ENCODE peak calls at places on chromosomes 6 and 20, in eight cellular contexts. Z is MV-4-11; E is NB4; O is stimulated activated CD4-positive, alpha-beta T cell treated with anti-CD3 and anti-CD28 coated beads, Interleukin-4, amount 100 ng/mL, for 48 hours; F is amniotic stem cell; W is hepatic stellate cell; L is T-helper 9 cell; T is activated CD8-positive, alpha-beta memory T cell treated with anti-CD3 and anti-CD28 coated beads for 1 hour. X is an unnamed sample.

GRCh38 chr20:44181611-44182010 is 5.4 kb downstream of the JPH2 start:
- DNase-seq in Z (no peak), E (no peak), O (no peak), F (no peak), W (no peak), L (no peak), T (no peak), X (no peak)

GRCh38 chr6:151014404-151015150 is 149.1 kb downstream of the MTHFD1L start:
- DNase-seq in Z (peak), E (peak), O (peak), F (no peak), W (peak), L (peak), T (peak), X (no peak)

GRCh38 chr20:60249436-60249835 is 291.2 kb downstream of the CDH26 start:
- DNase-seq in Z (no peak), E (no peak), O (no peak), F (peak), W (peak), L (no peak), T (no peak), X (peak)

GRCh38 chr6:158008894-158009891 is 27.5 kb downstream of the SYNJ2 start:
- DNase-seq in Z (peak), E (peak), O (no peak), F (peak), W (peak), L (peak), T (no peak), X (no peak)

GRCh38 chr6:146169872-146170271 is 141.0 kb downstream of the GRM1 start:
- DNase-seq in Z (no peak), E (no peak), O (no peak), F (no peak), W (no peak), L (no peak), T (no peak), X (no peak)

GRCh38 chr6:53543341-53544010 is 1.4 kb downstream of the GCLC start:
- DNase-seq in Z (no peak), E (no peak), O (no peak), F (no peak), W (no peak), L (no peak), T (no peak), X (no peak)

GRCh38 chr20:3515379-3516175 is 44.8 kb downstream of the ATRN start:
- DNase-seq in Z (no peak), E (no peak), O (no peak), F (no peak), W (peak), L (no peak), T (no peak), X (no peak)

GRCh38 chr6:79670789-79671188 is 39.7 kb downstream of the SH3BGRL2 start:
- DNase-seq in Z (no peak), E (no peak), O (no peak), F (no peak), W (no peak), L (no peak), T (no peak), X (no peak)

GRCh38 chr20:35286899-35287508 is 2.4 kb upstream of the EIF6 start:
- DNase-seq in Z (no peak), E (no peak), O (no peak), F (no peak), W (no peak), L (no peak), T (no peak), X (no peak)

X was measured in H54.